ENCODE peak calls at places on chromosomes 11 and 22, in seven cellular contexts. W is neuronal stem cell, Q is LoVo, C is sigmoid colon, H is M059J, L is non-pigmented ciliary epithelial cell, G is HT-29. A is an unnamed sample.

GRCh38 chr11:76217653-76218160 is 11.4 kb upstream of the WNT11 start:
- DNase-seq in L (no peak), H (no peak), C (no peak), W (no peak), Q (no peak), G (no peak), A (no peak)

GRCh38 chr22:34111210-34111824 is 191.0 kb upstream of the LARGE1 start:
- DNase-seq in G (peak), L (no peak), W (peak), C (peak), H (no peak), Q (peak), A (peak)

GRCh38 chr11:62137276-62137861 is 13.6 kb downstream of the INCENP start:
- DNase-seq in L (no peak), H (no peak), Q (no peak), G (no peak), C (no peak), W (no peak), A (no peak)

GRCh38 chr22:24796860-24797259 is 9.2 kb upstream of the SGSM1 start:
- DNase-seq in H (no peak), C (no peak), Q (no peak), W (no peak), L (no peak), G (no peak), A (no peak)

GRCh38 chr11:109641549-109641948 is 219.6 kb downstream of the C11orf87 start:
- DNase-seq in G (peak), W (peak), H (peak), L (peak), Q (no peak), C (no peak), A (peak)

GRCh38 chr22:50082961-50083461 is 2.2 kb downstream of the MLC1 start:
- DNase-seq in H (no peak), W (no peak), C (no peak), L (no peak), G (no peak), Q (peak), A (no peak)

GRCh38 chr11:67452141-67452952 is at the start of gene GPR152:
- DNase-seq in H (peak), C (no peak), Q (no peak), G (peak), L (no peak), W (no peak), A (no peak)

GRCh38 chr11:79092791-79093313 is 348.0 kb downstream of the TENM4 start:
- DNase-seq in L (peak), C (peak), G (peak), Q (peak), W (no peak), H (peak), A (peak)

GRCh38 chr11:116513894-116514293 is 258.9 kb downstream of the BUD13 start:
- DNase-seq in C (no peak), Q (peak), W (peak), G (peak), L (no peak), H (peak), A (peak)

GRCh38 chr11:59181746-59182456 is 10.0 kb downstream of the DTX4 start:
- DNase-seq in H (no peak), C (no peak), Q (no peak), L (no peak), G (no peak), W (no peak), A (no peak)

GRCh38 chr11:62459080-62459479 is 40.2 kb downstream of the SCGB1A1 start:
- DNase-seq in L (no peak), C (no peak), Q (no peak), W (no peak), G (peak), H (peak), A (peak)

GRCh38 chr11:72766152-72766902 is 14.1 kb upstream of the ARAP1 start:
- DNase-seq in L (no peak), H (no peak), G (no peak), W (no peak), C (no peak), Q (no peak), A (no peak)

GRCh38 chr22:44357962-44358553 is 45.3 kb upstream of the SHISAL1 start:
- DNase-seq in Q (no peak), H (no peak), C (peak), L (no peak), W (no peak), G (no peak), A (peak)

GRCh38 chr11:86162257-86162656 is 82.3 kb upstream of the EED start:
- DNase-seq in G (no peak), H (peak), L (peak), C (peak), W (no peak), Q (no peak), A (no peak)

GRCh38 chr11:11129118-11129517 is 223.9 kb downstream of the CSNK2A3 start:
- DNase-seq in C (no peak), W (no peak), L (no peak), Q (no peak), H (no peak), G (no peak), A (no peak)